ENCODE peak calls at places on chromosome 11, in five cellular contexts. I is mesendoderm, H is IMR-90, A is H9, Y is neuronal stem cell. F is an unnamed sample.
A peak's percentile ranks its signal among the peaks of the same experiment; 100 is the strongest.

GRCh38 chr11:38788591-38788990 is 2190.6 kb upstream of the RAG2 start:
- DNase-seq in I (no peak), H (no peak), A (no peak), Y (no peak), F (no peak)

GRCh38 chr11:106969660-106970059 is 48.6 kb downstream of the GUCY1A2 start:
- DNase-seq in I (no peak), H (no peak), A (no peak), Y (no peak), F (no peak)

GRCh38 chr11:117900144-117900651 is 23.7 kb upstream of the FXYD6 start:
- DNase-seq in I (no peak), H (no peak), A (no peak), Y (no peak), F (no peak)

GRCh38 chr11:133951484-133952198 is 5.1 kb downstream of the IGSF9B start:
- DNase-seq in I (peak; percentile 72), H (peak; percentile 4), A (peak; percentile 81), Y (no peak), F (no peak)

GRCh38 chr11:84865257-84865656 is 761.9 kb downstream of the DLG2 start:
- DNase-seq in I (no peak), H (no peak), A (no peak), Y (no peak), F (no peak)

GRCh38 chr11:80841716-80842115 is 1400.9 kb upstream of the TENM4 start:
- DNase-seq in I (no peak), H (no peak), A (no peak), Y (no peak), F (no peak)

GRCh38 chr11:102806296-102806695 is 8.3 kb upstream of the MMP1 start:
- DNase-seq in I (peak; percentile 79), H (peak; percentile 50), A (no peak), Y (no peak), F (no peak)

GRCh38 chr11:9550209-9550628 is 23.3 kb upstream of the WEE1 start:
- DNase-seq in I (peak; percentile 66), H (no peak), A (no peak), Y (no peak), F (no peak)

GRCh38 chr11:78946945-78947914 is 372.6 kb upstream of the NARS2 start:
- DNase-seq in I (no peak), H (no peak), A (no peak), Y (no peak), F (no peak)

GRCh38 chr11:69367211-69367964 is 73.4 kb downstream of the MYEOV start:
- DNase-seq in I (no peak), H (peak; percentile 28), A (peak; percentile 15), Y (no peak), F (peak; percentile 15)

GRCh38 chr11:1336836-1337646 is 27.6 kb upstream of the TOLLIP start:
- DNase-seq in I (peak; percentile 44), H (no peak), A (no peak), Y (no peak), F (no peak)

GRCh38 chr11:26847459-26847858 is 125.6 kb upstream of the SLC5A12 start:
- DNase-seq in I (no peak), H (no peak), A (no peak), Y (no peak), F (no peak)

GRCh38 chr11:1233351-1234053 is 10.6 kb downstream of the MUC5B start:
- DNase-seq in I (no peak), H (no peak), A (peak; percentile 18), Y (no peak), F (no peak)

DNA sequence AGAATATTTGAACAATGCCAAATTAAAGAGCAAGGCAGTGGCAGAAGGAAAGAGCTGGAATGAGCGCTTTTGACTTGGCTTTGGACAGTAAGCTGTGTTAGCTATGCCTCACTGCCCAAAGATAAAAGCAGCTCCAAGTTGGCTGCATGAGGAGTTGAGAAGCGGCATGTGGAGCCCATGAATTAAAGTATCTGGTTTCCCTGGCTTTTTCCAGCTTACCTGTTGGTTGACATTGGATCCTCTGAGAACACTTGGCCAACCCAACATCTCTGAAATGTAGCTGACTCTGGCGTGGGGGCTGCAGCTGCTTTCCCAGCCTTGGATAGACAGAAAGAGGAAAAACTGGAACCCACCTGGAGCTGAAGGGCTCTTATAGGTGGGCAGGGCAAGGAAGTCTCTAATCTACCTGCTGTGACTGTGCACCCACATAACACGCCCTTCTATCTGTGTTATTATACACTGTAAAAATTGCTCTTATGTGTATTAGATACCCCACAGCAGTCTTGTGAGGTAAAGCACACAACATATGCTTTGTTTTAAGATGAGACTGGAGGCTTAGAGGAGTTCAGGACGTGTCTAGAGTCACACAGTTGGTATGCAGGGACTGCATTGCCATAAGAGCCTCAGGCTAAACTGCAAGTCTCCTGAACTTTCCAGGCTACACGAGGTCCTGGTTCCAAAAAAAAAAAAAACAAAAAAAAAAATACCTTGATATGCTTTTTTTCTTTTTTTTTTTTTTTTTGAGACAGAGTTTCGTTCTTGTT is 5.8 kb downstream of the UBASH3B start:
- DNase-seq in I (peak; percentile 62), H (peak; percentile 83), A (no peak), Y (peak; percentile 23), F (peak; percentile 63)
- H2BK120ac ChIP-seq in I (no peak overlapping the region), H (peak overlapping the region; percentile 7), A (no peak overlapping the region), Y (no peak overlapping the region), F (peak overlapping the region; percentile 23)

GRCh38 chr11:44760477-44760872 is 33.7 kb downstream of the TSPAN18 start:
- DNase-seq in I (no peak), H (no peak), A (peak; percentile 4), Y (no peak), F (no peak)

GRCh38 chr11:44758996-44759395 is 32.2 kb downstream of the TSPAN18 start:
- DNase-seq in I (no peak), H (no peak), A (peak; percentile 17), Y (no peak), F (no peak)

GRCh38 chr11:44759743-44760476 is 33.1 kb downstream of the TSPAN18 start:
- DNase-seq in I (no peak), H (no peak), A (peak; percentile 17), Y (no peak), F (no peak)

GRCh38 chr11:44761546-44761961 is 34.8 kb downstream of the TSPAN18 start:
- DNase-seq in I (no peak), H (no peak), A (peak; percentile 29), Y (no peak), F (no peak)

DNA sequence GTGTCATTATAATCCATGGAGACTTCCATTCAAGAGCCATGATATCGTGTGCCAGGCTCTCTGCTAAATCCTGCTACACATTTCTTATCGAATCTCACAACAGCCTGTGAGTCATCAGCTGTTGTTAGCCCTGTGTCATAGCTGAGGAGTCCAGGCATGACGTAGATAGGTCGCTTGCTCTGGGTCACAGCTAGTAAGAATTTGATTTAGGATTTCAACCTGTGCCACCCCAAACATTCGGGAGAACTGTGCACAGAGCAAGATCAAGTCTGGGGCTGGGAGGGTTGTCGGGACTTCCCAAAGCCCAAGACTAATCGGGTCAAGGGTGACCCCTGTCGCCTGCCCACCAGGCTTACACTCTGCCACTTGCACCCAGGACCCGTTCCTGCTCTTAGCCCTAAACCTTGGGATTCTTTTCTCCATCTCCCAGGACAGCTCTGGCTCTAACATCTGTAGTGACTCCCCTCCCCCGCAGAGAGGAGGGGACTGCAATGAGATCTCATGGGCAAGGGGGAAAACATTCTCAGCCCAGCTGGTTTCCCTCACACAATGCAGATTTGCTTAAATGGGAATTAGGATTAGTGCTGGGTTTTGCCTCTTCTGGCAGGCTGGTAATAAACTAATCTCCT is 34.3 kb downstream of the TSPAN18 start:
- DNase-seq in I (peak; percentile 81), H (peak; percentile 96), A (peak; percentile 79), Y (peak; percentile 69), F (peak; percentile 94)
- H3K4me1 ChIP-seq in I (peaks cover 3% of the 10 kb centered on the region), H (peaks cover 20% of the 10 kb centered on the region), A (peaks cover 4% of the 10 kb centered on the region), Y (peaks cover 22% of the 10 kb centered on the region), F (peaks cover 16% of the 10 kb centered on the region)

GRCh38 chr11:35932641-35933571 is 11.0 kb upstream of the LDLRAD3 start:
- DNase-seq in I (no peak), H (peak; percentile 48), A (no peak), Y (no peak), F (no peak)

GRCh38 chr11:35932121-35932520 is 11.7 kb upstream of the LDLRAD3 start:
- DNase-seq in I (no peak), H (no peak), A (no peak), Y (no peak), F (no peak)

GRCh38 chr11:35935390-35935789 is 8.5 kb upstream of the LDLRAD3 start:
- DNase-seq in I (no peak), H (no peak), A (no peak), Y (no peak), F (no peak)

GRCh38 chr11:35934981-35935380 is 8.9 kb upstream of the LDLRAD3 start:
- DNase-seq in I (no peak), H (no peak), A (no peak), Y (no peak), F (no peak)

DNA sequence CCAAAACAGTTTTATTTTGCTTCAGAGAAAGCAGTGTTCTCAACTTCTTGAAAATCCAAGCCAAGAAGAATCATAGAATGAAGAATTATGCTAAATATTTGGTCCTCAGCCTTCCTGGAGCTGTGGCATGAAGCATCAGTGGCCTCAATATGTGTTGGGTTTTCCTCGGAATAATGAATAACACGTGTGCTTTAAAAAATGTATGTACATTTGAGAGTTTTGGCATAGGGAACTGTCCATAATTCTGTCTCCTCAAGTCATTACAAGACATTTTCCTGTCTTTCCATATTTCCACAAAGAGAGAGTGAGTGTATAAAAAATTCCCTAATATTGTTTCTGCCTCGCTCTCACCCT is 10.3 kb upstream of the LDLRAD3 start:
- DNase-seq in I (no peak), H (no peak), A (no peak), Y (no peak), F (no peak)
- H3K4me2 ChIP-seq in I (no peak overlapping the region), H (no peak overlapping the region), A (no peak overlapping the region), Y (no peak overlapping the region), F (no peak overlapping the region)

DNA sequence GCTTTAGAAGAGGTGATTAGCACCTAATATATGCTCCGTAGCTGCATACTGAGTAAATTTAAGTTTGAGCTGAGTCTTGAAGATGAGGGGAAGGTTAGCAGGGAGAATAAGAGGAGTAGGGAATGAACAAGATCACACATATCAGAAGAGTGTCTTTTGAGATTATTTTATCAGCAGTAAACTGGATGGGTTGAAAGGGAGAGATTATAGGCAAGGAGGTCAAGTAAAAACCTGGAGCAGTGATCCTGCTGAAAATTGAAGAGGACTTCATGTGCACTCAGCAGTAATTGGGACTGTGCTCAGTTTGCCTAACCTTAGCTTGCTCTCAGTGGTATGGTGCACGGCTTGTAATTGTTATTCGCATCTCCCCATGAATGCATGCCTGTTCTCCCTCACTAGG is 79.5 kb upstream of the PICALM start:
- DNase-seq in I (peak; percentile 32), H (no peak), A (no peak), Y (no peak), F (no peak)
- H2BK120ac ChIP-seq in I (no peak overlapping the region), H (no peak overlapping the region), A (no peak overlapping the region), Y (no peak overlapping the region), F (no peak overlapping the region)

GRCh38 chr11:3747704-3748103 is 49.6 kb downstream of the NUP98 start:
- DNase-seq in I (peak; percentile 29), H (peak; percentile 89), A (no peak), Y (no peak), F (peak; percentile 75)

GRCh38 chr11:3745161-3745560 is 52.2 kb downstream of the NUP98 start:
- DNase-seq in I (no peak), H (no peak), A (no peak), Y (no peak), F (no peak)
- H3K4me1 ChIP-seq in I (no peaks in the 10 kb centered on the region), H (peaks cover 3% of the 10 kb centered on the region), A (no peaks in the 10 kb centered on the region), Y (no peaks in the 10 kb centered on the region), F (no peaks in the 10 kb centered on the region)

DNA sequence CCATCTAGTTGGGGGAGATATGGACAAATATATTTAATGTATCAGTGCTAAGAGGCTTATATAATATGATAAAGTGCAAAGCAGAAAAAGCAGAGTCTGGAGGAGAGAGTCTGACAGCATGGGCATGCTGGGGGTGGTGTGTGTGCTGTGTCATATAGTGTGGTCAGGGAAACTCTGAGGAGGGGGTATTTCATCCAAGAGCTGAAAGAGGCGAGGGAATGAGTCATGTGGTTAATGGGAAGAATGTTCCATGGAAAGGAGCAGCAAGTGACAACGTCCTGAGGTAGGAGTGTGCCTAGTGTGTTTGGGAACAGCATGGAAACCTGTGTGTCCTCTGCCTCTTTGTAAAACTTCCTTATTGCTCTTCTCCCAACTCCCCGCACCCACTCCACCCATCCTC is 38.0 kb downstream of the EIF3F start:
- DNase-seq in I (no peak), H (peak; percentile 46), A (peak; percentile 5), Y (no peak), F (peak; percentile 23)
- H3K4me2 ChIP-seq in I (no peak overlapping the region), H (no peak overlapping the region), A (no peak overlapping the region), Y (no peak overlapping the region), F (no peak overlapping the region)